ENCODE peak calls at places on chromosomes 5 and 9, in six cellular contexts. One of them, this sample, is unnamed.

GRCh38 chr9:74770508-74771261 is 117.0 kb downstream of the TRPM6 start:
- DNase-seq in GM12878: no peak
- DNase-seq in A549: peak; percentile 81
- DNase-seq in K562: peak; percentile 61
- DNase-seq in IMR-90: no peak
- DNase-seq in SK-N-SH: peak; percentile 62
- DNase-seq in this sample: peak; percentile 48

GRCh38 chr5:134948929-134949328 is 18.8 kb upstream of the CATSPER3 start:
- DNase-seq in A549: no peak
- DNase-seq in IMR-90: peak; percentile 48
- DNase-seq in K562: no peak
- DNase-seq in GM12878: no peak
- DNase-seq in SK-N-SH: no peak
- DNase-seq in this sample: no peak

GRCh38 chr5:124889522-124889828 is 143.0 kb upstream of the ZNF608 start:
- DNase-seq in IMR-90: no peak
- DNase-seq in GM12878: no peak
- DNase-seq in K562: no peak
- DNase-seq in A549: no peak
- DNase-seq in SK-N-SH: no peak
- DNase-seq in this sample: no peak

GRCh38 chr9:126327016-126327749 is 554 bp downstream of the MVB12B start:
- DNase-seq in IMR-90: no peak
- DNase-seq in SK-N-SH: peak; percentile 86
- DNase-seq in GM12878: no peak
- DNase-seq in K562: no peak
- DNase-seq in A549: peak; percentile 44
- DNase-seq in this sample: no peak

GRCh38 chr5:91219803-91220371 is 163.2 kb downstream of the ARRDC3 start:
- DNase-seq in SK-N-SH: peak; percentile 16
- DNase-seq in A549: peak; percentile 24
- DNase-seq in GM12878: no peak
- DNase-seq in IMR-90: peak; percentile 57
- DNase-seq in K562: peak; percentile 29
- DNase-seq in this sample: no peak

GRCh38 chr5:175701797-175702196 is 43.9 kb downstream of the HRH2 start:
- DNase-seq in IMR-90: no peak
- DNase-seq in SK-N-SH: no peak
- DNase-seq in K562: no peak
- DNase-seq in A549: no peak
- DNase-seq in GM12878: no peak
- DNase-seq in this sample: no peak

GRCh38 chr5:78648359-78649219 is at the start of gene LHFPL2:
- DNase-seq in IMR-90: peak; percentile 68
- DNase-seq in A549: peak; percentile 78
- DNase-seq in GM12878: no peak
- DNase-seq in SK-N-SH: peak; percentile 95
- DNase-seq in K562: peak; percentile 90
- DNase-seq in this sample: no peak

GRCh38 chr9:117783828-117784227 is 79.6 kb downstream of the TLR4 start:
- DNase-seq in IMR-90: no peak
- DNase-seq in A549: no peak
- DNase-seq in K562: no peak
- DNase-seq in SK-N-SH: no peak
- DNase-seq in GM12878: peak; percentile 67
- DNase-seq in this sample: no peak

GRCh38 chr5:117880932-117881331 is 1107.4 kb downstream of the DTWD2 start:
- DNase-seq in GM12878: no peak
- DNase-seq in SK-N-SH: no peak
- DNase-seq in IMR-90: no peak
- DNase-seq in K562: no peak
- DNase-seq in A549: no peak
- DNase-seq in this sample: no peak

GRCh38 chr9:89368550-89368949 is 50.2 kb downstream of the SECISBP2 start:
- DNase-seq in SK-N-SH: no peak
- DNase-seq in K562: no peak
- DNase-seq in GM12878: no peak
- DNase-seq in IMR-90: no peak
- DNase-seq in A549: no peak
- DNase-seq in this sample: no peak

GRCh38 chr5:135271533-135272310 is 127.3 kb downstream of the MACROH2A1 start:
- DNase-seq in IMR-90: peak; percentile 55
- DNase-seq in GM12878: no peak
- DNase-seq in K562: peak; percentile 85
- DNase-seq in SK-N-SH: peak; percentile 27
- DNase-seq in A549: no peak
- DNase-seq in this sample: peak; percentile 29

GRCh38 chr9:126788631-126789349 is 16.1 kb upstream of the ZBTB43 start:
- DNase-seq in A549: peak; percentile 60
- DNase-seq in SK-N-SH: no peak
- DNase-seq in GM12878: no peak
- DNase-seq in IMR-90: peak; percentile 57
- DNase-seq in K562: no peak
- DNase-seq in this sample: no peak

GRCh38 chr5:108380531-108381021 is 1.3 kb downstream of the FBXL17 start:
- DNase-seq in IMR-90: peak; percentile 13
- DNase-seq in GM12878: peak; percentile 43
- DNase-seq in K562: peak; percentile 49
- DNase-seq in SK-N-SH: peak; percentile 74
- DNase-seq in A549: peak; percentile 51
- DNase-seq in this sample: peak; percentile 18

GRCh38 chr5:108278285-108279240 is 103.3 kb downstream of the FBXL17 start:
- DNase-seq in IMR-90: no peak
- DNase-seq in K562: no peak
- DNase-seq in A549: no peak
- DNase-seq in SK-N-SH: no peak
- DNase-seq in GM12878: no peak
- DNase-seq in this sample: no peak

GRCh38 chr9:136512651-136513066 is 29.8 kb upstream of the SEC16A start:
- DNase-seq in SK-N-SH: peak; percentile 89
- DNase-seq in GM12878: no peak
- DNase-seq in A549: peak; percentile 44
- DNase-seq in K562: peak; percentile 95
- DNase-seq in IMR-90: no peak
- DNase-seq in this sample: no peak

GRCh38 chr5:80109549-80110478 is 74.7 kb downstream of the THBS4 start:
- DNase-seq in K562: no peak
- DNase-seq in SK-N-SH: peak; percentile 71
- DNase-seq in A549: no peak
- DNase-seq in GM12878: peak; percentile 52
- DNase-seq in IMR-90: no peak
- DNase-seq in this sample: no peak

GRCh38 chr9:120742951-120743416 is 28.7 kb upstream of the MEGF9 start:
- DNase-seq in SK-N-SH: peak; percentile 71
- DNase-seq in A549: peak; percentile 71
- DNase-seq in IMR-90: peak; percentile 35
- DNase-seq in K562: peak; percentile 38
- DNase-seq in GM12878: no peak
- DNase-seq in this sample: peak; percentile 70

GRCh38 chr9:119368681-119369581 is at the start of gene BRINP1:
- DNase-seq in IMR-90: no peak
- DNase-seq in GM12878: no peak
- DNase-seq in SK-N-SH: peak; percentile 90
- DNase-seq in A549: peak; percentile 7
- DNase-seq in K562: no peak
- DNase-seq in this sample: no peak

GRCh38 chr5:1801061-1801953 is at the start of gene NDUFS6:
- DNase-seq in GM12878: no peak
- DNase-seq in K562: peak; percentile 78
- DNase-seq in A549: peak; percentile 55
- DNase-seq in SK-N-SH: peak; percentile 89
- DNase-seq in IMR-90: peak; percentile 55
- DNase-seq in this sample: peak; percentile 60

GRCh38 chr5:173454381-173454763 is 126.2 kb upstream of the STC2 start:
- DNase-seq in IMR-90: peak; percentile 95
- DNase-seq in GM12878: no peak
- DNase-seq in K562: no peak
- DNase-seq in A549: peak; percentile 22
- DNase-seq in SK-N-SH: no peak
- DNase-seq in this sample: peak; percentile 39

GRCh38 chr5:157748740-157749461 is 5.4 kb downstream of the LSM11 start:
- DNase-seq in A549: no peak
- DNase-seq in SK-N-SH: no peak
- DNase-seq in K562: peak; percentile 24
- DNase-seq in GM12878: no peak
- DNase-seq in IMR-90: peak; percentile 93
- DNase-seq in this sample: no peak

GRCh38 chr5:27048507-27048906 is 10.1 kb upstream of the CDH9 start:
- DNase-seq in SK-N-SH: no peak
- DNase-seq in IMR-90: no peak
- DNase-seq in K562: no peak
- DNase-seq in GM12878: no peak
- DNase-seq in A549: no peak
- DNase-seq in this sample: peak; percentile 35

GRCh38 chr9:17131494-17131893 is 3.3 kb upstream of the CNTLN start:
- DNase-seq in IMR-90: no peak
- DNase-seq in SK-N-SH: no peak
- DNase-seq in K562: no peak
- DNase-seq in A549: no peak
- DNase-seq in GM12878: no peak
- DNase-seq in this sample: no peak

GRCh38 chr9:17130725-17131124 is 4.1 kb upstream of the CNTLN start:
- DNase-seq in A549: no peak
- DNase-seq in SK-N-SH: no peak
- DNase-seq in K562: no peak
- DNase-seq in GM12878: no peak
- DNase-seq in IMR-90: no peak
- DNase-seq in this sample: no peak

GRCh38 chr9:17134843-17135577 is at the start of gene CNTLN:
- DNase-seq in GM12878: no peak
- DNase-seq in K562: no peak
- DNase-seq in SK-N-SH: peak; percentile 98
- DNase-seq in A549: peak; percentile 90
- DNase-seq in IMR-90: peak; percentile 85
- DNase-seq in this sample: peak; percentile 67

GRCh38 chr9:17134396-17134842 is 421 bp upstream of the CNTLN start:
- DNase-seq in GM12878: no peak
- DNase-seq in A549: no peak
- DNase-seq in IMR-90: peak; percentile 29
- DNase-seq in SK-N-SH: no peak
- DNase-seq in K562: no peak
- DNase-seq in this sample: no peak

DNA sequence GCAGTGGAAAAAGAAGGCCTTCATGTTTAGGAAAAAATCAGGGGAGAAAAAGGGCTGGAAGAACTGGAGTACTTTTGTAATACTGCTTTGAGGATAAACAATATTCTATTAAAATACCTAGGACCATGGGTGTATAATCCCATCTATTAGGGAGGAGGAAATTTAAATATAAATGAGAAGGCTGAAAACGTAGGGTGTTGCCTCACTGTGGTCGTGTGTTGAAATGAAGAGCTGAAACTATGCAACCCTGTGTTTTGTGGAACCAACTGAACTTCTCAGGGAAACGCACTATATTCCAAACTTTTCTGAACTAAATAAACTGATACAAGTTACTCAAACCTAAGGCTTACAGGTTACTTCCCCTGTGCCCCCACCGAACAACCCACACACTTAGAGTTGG is 4.6 kb upstream of the CNTLN start:
- DNase-seq in IMR-90: no peak
- DNase-seq in SK-N-SH: no peak
- DNase-seq in GM12878: no peak
- DNase-seq in K562: no peak
- DNase-seq in A549: no peak
- DNase-seq in this sample: no peak
- TF ChIP-seq SMC3 in IMR-90: no peak
- TF ChIP-seq SMC3 in SK-N-SH: no peak
- TF ChIP-seq SMC3 in GM12878: no peak
- TF ChIP-seq SMC3 in K562: no peak
- TF ChIP-seq SMC3 in A549: no peak
- TF ChIP-seq SMC3 in this sample: no peak

DNA sequence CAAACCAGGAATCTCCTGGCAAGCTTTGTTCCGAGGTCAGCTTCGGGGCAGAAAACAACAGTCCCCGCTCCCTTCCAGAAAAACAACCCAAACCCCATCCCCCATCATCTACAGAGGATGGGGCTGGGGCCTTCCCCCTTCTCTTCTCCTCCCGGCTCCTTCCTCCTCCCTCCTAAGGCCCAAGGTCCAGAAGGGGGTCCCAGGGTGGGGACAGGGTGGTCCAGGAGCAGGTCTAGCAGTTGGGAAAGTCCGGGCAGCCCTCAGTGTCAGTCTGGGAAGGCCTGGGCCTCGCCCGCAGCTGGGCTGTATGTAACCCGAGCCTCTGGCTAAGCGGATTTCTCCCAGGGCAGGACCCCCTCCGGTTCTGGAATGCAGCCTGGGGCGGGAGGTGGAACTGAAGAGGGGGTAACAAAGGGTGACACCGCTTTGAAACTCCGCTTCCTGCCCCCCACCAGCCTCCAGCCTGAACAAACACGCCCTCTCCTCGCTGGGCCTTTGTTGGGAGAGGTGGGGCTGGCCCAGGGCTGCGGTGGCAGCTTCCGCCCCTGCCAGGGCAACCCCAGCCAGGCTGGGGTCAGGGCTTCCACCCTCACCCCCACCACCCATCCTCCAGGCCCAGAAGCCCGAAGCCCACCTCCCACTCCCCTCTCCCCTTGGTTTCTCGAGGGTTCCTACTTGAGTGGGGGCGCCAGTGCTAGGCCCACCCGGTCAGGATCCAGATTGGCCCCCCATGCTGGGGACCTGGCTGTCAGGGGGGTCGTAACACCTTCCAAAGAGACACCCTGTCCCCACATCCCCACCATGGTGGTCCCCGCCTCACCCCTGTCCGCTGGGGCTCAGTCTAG is 63.5 kb downstream of the C9orf50 start:
- DNase-seq in A549: peak; percentile 87
- DNase-seq in IMR-90: peak; percentile 74
- DNase-seq in GM12878: no peak
- DNase-seq in K562: no peak
- DNase-seq in SK-N-SH: no peak
- DNase-seq in this sample: peak; percentile 97
- TF ChIP-seq SMC3 in A549: peak; percentile 23
- TF ChIP-seq SMC3 in IMR-90: no peak
- TF ChIP-seq SMC3 in GM12878: no peak
- TF ChIP-seq SMC3 in K562: no peak
- TF ChIP-seq SMC3 in SK-N-SH: no peak
- TF ChIP-seq SMC3 in this sample: no peak

GRCh38 chr5:112263469-112263868 is 155.6 kb downstream of the EPB41L4A start:
- DNase-seq in K562: no peak
- DNase-seq in IMR-90: no peak
- DNase-seq in A549: no peak
- DNase-seq in SK-N-SH: no peak
- DNase-seq in GM12878: no peak
- DNase-seq in this sample: no peak
- TF ChIP-seq SMC3 in K562: no peak
- TF ChIP-seq SMC3 in IMR-90: no peak
- TF ChIP-seq SMC3 in A549: no peak
- TF ChIP-seq SMC3 in SK-N-SH: no peak
- TF ChIP-seq SMC3 in GM12878: no peak
- TF ChIP-seq SMC3 in this sample: no peak

GRCh38 chr5:180193749-180194375 is 15.1 kb downstream of the RASGEF1C start:
- DNase-seq in IMR-90: no peak
- DNase-seq in K562: no peak
- DNase-seq in A549: no peak
- DNase-seq in SK-N-SH: no peak
- DNase-seq in GM12878: no peak
- DNase-seq in this sample: no peak
- TF ChIP-seq SMC3 in IMR-90: no peak
- TF ChIP-seq SMC3 in K562: no peak
- TF ChIP-seq SMC3 in A549: no peak
- TF ChIP-seq SMC3 in SK-N-SH: no peak
- TF ChIP-seq SMC3 in GM12878: no peak
- TF ChIP-seq SMC3 in this sample: no peak